ENCODE peak calls at places on chromosomes 2 and 18, in five cellular contexts. D is spleen, N is thoracic aorta, R is PC-9, C is GM12878. A is an unnamed sample.
A peak's percentile ranks its signal among the peaks of the same experiment; 100 is the strongest.

GRCh38 chr2:64362562-64363026 is 91.4 kb upstream of the LGALSL start:
- DNase-seq in N (no peak), C (no peak), D (no peak), R (peak; percentile 93), A (no peak)

GRCh38 chr2:225797394-225797793 is 397.9 kb downstream of the NYAP2 start:
- DNase-seq in D (no peak), C (no peak), R (no peak), N (no peak), A (no peak)

GRCh38 chr2:78992451-78992806 is 33.1 kb upstream of the REG3G start:
- DNase-seq in N (no peak), C (no peak), D (no peak), R (no peak), A (no peak)

GRCh38 chr2:44087037-44087713 is 81.5 kb upstream of the PPM1B start:
- DNase-seq in N (peak; percentile 46), D (peak; percentile 97), C (no peak), R (peak; percentile 87), A (peak; percentile 44)

GRCh38 chr2:65050931-65051330 is 5.3 kb upstream of the CEP68 start:
- DNase-seq in R (no peak), C (no peak), N (no peak), D (no peak), A (no peak)

GRCh38 chr2:109079590-109079989 is 49.4 kb upstream of the SH3RF3 start:
- DNase-seq in D (peak; percentile 59), N (no peak), R (no peak), C (no peak), A (no peak)

GRCh38 chr2:16425462-16426336 is 239.9 kb downstream of the CYRIA start:
- DNase-seq in R (no peak), N (no peak), D (no peak), C (no peak), A (no peak)

GRCh38 chr2:171771463-171771862 is 84.2 kb downstream of the DYNC1I2 start:
- DNase-seq in C (no peak), D (no peak), N (no peak), R (no peak), A (no peak)

GRCh38 chr2:84894758-84895520 is 10.5 kb upstream of the TMSB10 start:
- DNase-seq in D (no peak), R (no peak), N (no peak), C (no peak), A (no peak)

GRCh38 chr18:6884944-6885343 is 155.4 kb downstream of the ARHGAP28 start:
- DNase-seq in C (no peak), D (no peak), N (no peak), R (no peak), A (no peak)

GRCh38 chr2:33034784-33035183 is 88.0 kb downstream of the LTBP1 start:
- DNase-seq in D (no peak), R (no peak), C (no peak), N (no peak), A (no peak)

GRCh38 chr2:55140316-55141219 is 90.3 kb upstream of the RTN4 start:
- DNase-seq in C (no peak), N (no peak), R (no peak), D (no peak), A (no peak)

GRCh38 chr2:65045651-65046050 is 10.6 kb upstream of the CEP68 start:
- DNase-seq in D (no peak), N (no peak), C (no peak), R (no peak), A (no peak)

GRCh38 chr18:49135871-49136270 is 185.1 kb upstream of the SMAD7 start:
- DNase-seq in D (no peak), N (no peak), C (no peak), R (no peak), A (peak; percentile 31)

GRCh38 chr18:68803371-68803770 is 5.5 kb downstream of the CCDC102B start:
- DNase-seq in R (no peak), D (no peak), N (no peak), C (no peak), A (peak; percentile 95)

DNA sequence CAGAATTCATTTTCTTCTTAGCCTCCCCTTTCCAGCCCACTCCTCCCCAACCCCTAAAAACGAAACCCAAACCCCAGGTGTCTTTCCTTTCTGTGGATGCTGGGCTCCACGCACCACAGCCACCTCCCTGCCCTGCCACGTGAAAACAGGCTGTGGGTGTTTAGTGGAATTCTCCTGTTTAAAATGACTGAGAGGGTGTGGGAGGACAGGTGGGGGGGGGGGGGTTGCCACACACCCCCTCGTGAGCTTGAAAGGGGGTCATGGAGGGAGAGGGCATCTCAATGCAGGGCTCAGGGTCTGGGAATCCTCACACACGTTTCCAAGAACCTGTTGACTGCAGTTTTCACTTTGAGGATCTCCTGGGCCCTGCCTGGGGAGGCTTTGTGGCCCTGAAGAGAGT is 110.3 kb downstream of the FAM210A start:
- DNase-seq in N (no peak), C (no peak), D (no peak), R (no peak), A (no peak)
- H3K4me3 ChIP-seq in N (no peak overlapping the region), C (peak overlapping the region; percentile 73), D (no peak overlapping the region), R (no peak overlapping the region), A (no peak overlapping the region)

GRCh38 chr2:66281980-66282379 is 152.9 kb upstream of the MEIS1 start:
- DNase-seq in D (no peak), R (no peak), N (no peak), C (no peak), A (no peak)

GRCh38 chr2:66279024-66279423 is 155.9 kb upstream of the MEIS1 start:
- DNase-seq in C (no peak), D (no peak), R (no peak), N (no peak), A (no peak)

GRCh38 chr2:66270247-66270646 is 164.7 kb upstream of the MEIS1 start:
- DNase-seq in R (no peak), C (no peak), N (no peak), D (no peak), A (no peak)

GRCh38 chr2:66271777-66272176 is 163.1 kb upstream of the MEIS1 start:
- DNase-seq in D (no peak), C (no peak), N (no peak), R (no peak), A (no peak)

GRCh38 chr2:66275984-66276383 is 158.9 kb upstream of the MEIS1 start:
- DNase-seq in N (no peak), R (no peak), D (no peak), C (no peak), A (no peak)
- TF ChIP-seq CTCF in N (no peak), R (no peak), D (no peak), C (no peak), A (no peak)

DNA sequence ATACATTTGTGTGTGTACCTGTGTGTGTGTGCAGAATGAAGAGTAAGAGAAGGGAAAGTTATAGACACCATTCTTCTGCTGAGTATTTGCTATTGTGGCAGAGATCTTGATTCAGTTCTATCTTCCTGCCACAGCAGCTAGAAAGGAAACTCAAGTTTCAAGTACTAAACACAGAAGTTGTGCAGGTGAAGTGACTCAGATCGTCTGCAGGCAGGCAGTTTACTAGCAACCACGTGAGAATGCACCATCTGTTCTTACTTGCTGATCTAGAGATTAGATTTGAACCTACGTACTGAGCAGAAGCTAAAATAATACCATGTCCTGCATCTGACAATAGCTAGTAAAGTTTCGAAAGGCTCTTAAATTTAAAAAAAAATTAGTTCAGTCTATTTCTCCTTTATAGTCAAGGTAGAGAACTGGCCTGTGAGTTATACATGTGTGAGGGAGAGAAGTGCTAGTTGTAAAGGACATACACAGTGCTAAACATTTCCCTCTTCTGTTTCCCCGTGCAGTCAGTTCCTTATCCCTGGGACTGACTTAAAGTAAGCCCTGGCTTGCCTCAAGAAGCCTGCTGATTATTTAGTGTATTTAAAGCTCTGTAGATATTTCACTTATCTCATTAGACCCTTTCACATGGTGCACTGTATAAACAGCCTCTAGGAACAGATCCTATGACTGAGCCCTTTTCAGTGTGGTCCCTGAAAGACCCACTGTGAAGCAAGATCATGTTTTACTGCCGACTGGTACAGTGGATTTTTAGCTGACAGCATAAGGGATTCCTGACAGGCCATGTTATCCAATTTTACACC is 45.0 kb downstream of the SLC38A11 start:
- DNase-seq in D (no peak), C (no peak), R (peak; percentile 18), N (no peak), A (peak; percentile 79)
- H3K4me3 ChIP-seq in D (no peak overlapping the region), C (no peak overlapping the region), R (no peak overlapping the region), N (no peak overlapping the region), A (no peak overlapping the region)

DNA sequence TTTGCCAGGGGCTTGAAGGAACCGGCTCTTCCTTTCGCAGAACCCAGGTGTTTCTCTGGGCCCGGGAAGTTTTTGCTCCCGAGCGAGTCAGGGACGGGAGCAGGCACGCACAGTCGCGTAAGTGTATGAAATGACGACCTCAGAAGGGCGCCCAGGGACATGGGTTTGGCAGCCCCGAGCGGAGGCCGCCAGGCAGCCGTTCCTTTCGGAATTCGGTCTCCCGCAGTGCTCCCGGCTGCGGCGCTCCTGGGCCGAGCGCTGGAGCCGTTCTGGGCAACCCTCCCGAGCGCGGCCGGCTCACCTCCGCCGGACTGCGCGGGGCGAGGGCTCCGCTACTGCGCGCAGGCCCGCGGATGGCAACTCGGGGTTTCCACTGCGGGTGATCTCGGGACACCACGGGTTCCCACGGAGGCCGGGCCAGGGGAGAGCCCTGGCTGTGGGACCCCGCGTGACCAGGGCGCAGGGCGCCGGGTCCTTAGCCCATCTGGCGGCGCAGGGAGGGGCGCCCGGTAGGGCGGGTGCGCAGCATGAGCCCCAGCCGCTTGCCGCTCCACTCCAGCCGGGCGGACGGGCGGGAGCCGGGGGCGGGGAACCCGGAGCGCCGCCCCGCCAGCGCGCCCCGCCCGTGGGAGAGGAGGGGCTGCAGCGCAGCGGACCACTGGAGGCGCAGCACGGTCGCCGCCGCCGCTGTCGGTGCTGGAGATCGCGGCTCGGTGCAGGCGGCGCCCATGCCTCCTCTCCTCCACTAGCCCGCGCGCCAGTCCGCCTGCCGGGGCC is at the start of gene OSBPL6:
- DNase-seq in N (peak; percentile 8), C (no peak), D (peak; percentile 85), R (peak; percentile 93), A (no peak)
- TF ChIP-seq CTCF in N (peak; percentile 25), C (no peak), D (no peak), R (no peak), A (no peak)

GRCh38 chr18:35526476-35527120 is 28.8 kb upstream of the INO80C start:
- DNase-seq in N (no peak), R (peak; percentile 42), C (no peak), D (no peak), A (no peak)

GRCh38 chr18:35528749-35529274 is 31.1 kb upstream of the INO80C start:
- DNase-seq in N (no peak), C (no peak), R (no peak), D (no peak), A (no peak)

GRCh38 chr18:35524236-35524635 is 26.5 kb upstream of the INO80C start:
- DNase-seq in N (no peak), C (no peak), R (no peak), D (no peak), A (no peak)

GRCh38 chr18:35522130-35522959 is 24.6 kb upstream of the INO80C start:
- DNase-seq in R (no peak), D (no peak), C (no peak), N (no peak), A (no peak)

GRCh38 chr18:35525795-35526475 is 28.2 kb upstream of the INO80C start:
- DNase-seq in C (no peak), R (no peak), D (no peak), N (no peak), A (no peak)
- H3K4me3 ChIP-seq in C (no peak overlapping the region), R (peak overlapping the region; percentile 19), D (no peak overlapping the region), N (peak overlapping the region; percentile 47), A (no peak overlapping the region)

A was measured in HFF-Myc.